ENCODE peak calls at places on chromosomes 4 and X, in eight cellular contexts. One of them, this sample, is unnamed.

GRCh38 chr4:21469438-21470032 is 479.0 kb downstream of the KCNIP4 start:
- DNase-seq in AG04450: no peak
- DNase-seq in GM23248: peak
- DNase-seq in ascending aorta: no peak
- DNase-seq in AG09309: peak
- DNase-seq in cardiac fibroblast: peak
- DNase-seq in BJ: no peak
- DNase-seq in choroid plexus epithelial cell: peak
- DNase-seq in this sample: no peak

GRCh38 chr4:73705056-73705432 is 35.3 kb upstream of the CXCL8 start:
- DNase-seq in choroid plexus epithelial cell: peak
- DNase-seq in BJ: no peak
- DNase-seq in AG09309: no peak
- DNase-seq in GM23248: peak
- DNase-seq in cardiac fibroblast: no peak
- DNase-seq in ascending aorta: no peak
- DNase-seq in AG04450: no peak
- DNase-seq in this sample: no peak

GRCh38 chrX:68989865-68990606 is 161.2 kb downstream of the EFNB1 start:
- DNase-seq in AG04450: peak
- DNase-seq in GM23248: peak
- DNase-seq in choroid plexus epithelial cell: peak
- DNase-seq in BJ: peak
- DNase-seq in AG09309: peak
- DNase-seq in cardiac fibroblast: peak
- DNase-seq in ascending aorta: peak
- DNase-seq in this sample: peak

GRCh38 chr4:52728877-52729276 is 22.3 kb downstream of the ERVMER34-1 start:
- DNase-seq in cardiac fibroblast: no peak
- DNase-seq in choroid plexus epithelial cell: no peak
- DNase-seq in ascending aorta: no peak
- DNase-seq in GM23248: no peak
- DNase-seq in AG04450: no peak
- DNase-seq in BJ: no peak
- DNase-seq in AG09309: no peak
- DNase-seq in this sample: no peak

GRCh38 chr4:185803015-185803414 is 9.0 kb downstream of the SORBS2 start:
- DNase-seq in choroid plexus epithelial cell: no peak
- DNase-seq in ascending aorta: no peak
- DNase-seq in AG09309: no peak
- DNase-seq in GM23248: no peak
- DNase-seq in cardiac fibroblast: no peak
- DNase-seq in AG04450: no peak
- DNase-seq in BJ: no peak
- DNase-seq in this sample: no peak

GRCh38 chr4:48193921-48194320 is 59.9 kb upstream of the TXK start:
- DNase-seq in cardiac fibroblast: no peak
- DNase-seq in choroid plexus epithelial cell: no peak
- DNase-seq in ascending aorta: no peak
- DNase-seq in AG04450: no peak
- DNase-seq in GM23248: no peak
- DNase-seq in AG09309: no peak
- DNase-seq in BJ: no peak
- DNase-seq in this sample: no peak

GRCh38 chrX:45903781-45904201 is 641.4 kb downstream of the ZNF674 start:
- DNase-seq in AG09309: no peak
- DNase-seq in GM23248: no peak
- DNase-seq in ascending aorta: no peak
- DNase-seq in BJ: no peak
- DNase-seq in cardiac fibroblast: no peak
- DNase-seq in choroid plexus epithelial cell: no peak
- DNase-seq in AG04450: no peak
- DNase-seq in this sample: no peak

GRCh38 chr4:7798215-7798995 is 141.3 kb downstream of the AFAP1 start:
- DNase-seq in BJ: no peak
- DNase-seq in AG09309: no peak
- DNase-seq in choroid plexus epithelial cell: peak
- DNase-seq in cardiac fibroblast: no peak
- DNase-seq in AG04450: no peak
- DNase-seq in GM23248: peak
- DNase-seq in ascending aorta: no peak
- DNase-seq in this sample: peak

GRCh38 chr4:176883681-176884418 is 91.1 kb upstream of the VEGFC start:
- DNase-seq in BJ: peak
- DNase-seq in GM23248: peak
- DNase-seq in cardiac fibroblast: peak
- DNase-seq in AG09309: peak
- DNase-seq in ascending aorta: no peak
- DNase-seq in choroid plexus epithelial cell: peak
- DNase-seq in AG04450: peak
- DNase-seq in this sample: peak

GRCh38 chrX:102723456-102723855 is 2.9 kb downstream of the GPRASP3 start:
- DNase-seq in GM23248: no peak
- DNase-seq in choroid plexus epithelial cell: no peak
- DNase-seq in cardiac fibroblast: no peak
- DNase-seq in ascending aorta: no peak
- DNase-seq in AG04450: no peak
- DNase-seq in BJ: no peak
- DNase-seq in AG09309: no peak
- DNase-seq in this sample: no peak

GRCh38 chr4:108272046-108272445 is 103.3 kb upstream of the LEF1 start:
- DNase-seq in ascending aorta: no peak
- DNase-seq in GM23248: no peak
- DNase-seq in BJ: no peak
- DNase-seq in AG04450: no peak
- DNase-seq in choroid plexus epithelial cell: peak
- DNase-seq in cardiac fibroblast: no peak
- DNase-seq in AG09309: no peak
- DNase-seq in this sample: no peak

GRCh38 chr4:87073570-87074470 is 139.0 kb downstream of the AFF1 start:
- DNase-seq in AG09309: no peak
- DNase-seq in cardiac fibroblast: peak
- DNase-seq in BJ: no peak
- DNase-seq in choroid plexus epithelial cell: no peak
- DNase-seq in ascending aorta: no peak
- DNase-seq in AG04450: no peak
- DNase-seq in GM23248: no peak
- DNase-seq in this sample: no peak

GRCh38 chr4:40843696-40844095 is 93.9 kb downstream of the NSUN7 start:
- DNase-seq in GM23248: no peak
- DNase-seq in cardiac fibroblast: no peak
- DNase-seq in BJ: no peak
- DNase-seq in AG09309: no peak
- DNase-seq in choroid plexus epithelial cell: no peak
- DNase-seq in AG04450: no peak
- DNase-seq in ascending aorta: no peak
- DNase-seq in this sample: no peak

GRCh38 chr4:113260671-113261070 is 211.2 kb downstream of the ANK2 start:
- DNase-seq in ascending aorta: no peak
- DNase-seq in AG04450: no peak
- DNase-seq in BJ: no peak
- DNase-seq in GM23248: peak
- DNase-seq in cardiac fibroblast: peak
- DNase-seq in choroid plexus epithelial cell: no peak
- DNase-seq in AG09309: no peak
- DNase-seq in this sample: no peak

GRCh38 chr4:87058272-87059073 is 123.7 kb downstream of the AFF1 start:
- DNase-seq in AG04450: no peak
- DNase-seq in BJ: no peak
- DNase-seq in cardiac fibroblast: no peak
- DNase-seq in GM23248: peak
- DNase-seq in AG09309: no peak
- DNase-seq in ascending aorta: no peak
- DNase-seq in choroid plexus epithelial cell: peak
- DNase-seq in this sample: no peak

GRCh38 chr4:7852568-7853185 is 87.0 kb downstream of the AFAP1 start:
- DNase-seq in choroid plexus epithelial cell: peak
- DNase-seq in AG04450: no peak
- DNase-seq in BJ: no peak
- DNase-seq in ascending aorta: no peak
- DNase-seq in AG09309: no peak
- DNase-seq in cardiac fibroblast: peak
- DNase-seq in GM23248: no peak
- DNase-seq in this sample: no peak

GRCh38 chr4:119728692-119729593 is 100.3 kb upstream of the PDE5A start:
- DNase-seq in GM23248: no peak
- DNase-seq in AG09309: no peak
- DNase-seq in cardiac fibroblast: no peak
- DNase-seq in choroid plexus epithelial cell: peak
- DNase-seq in AG04450: no peak
- DNase-seq in ascending aorta: no peak
- DNase-seq in BJ: no peak
- DNase-seq in this sample: no peak

GRCh38 chr4:102222838-102223237 is 122.4 kb downstream of the SLC39A8 start:
- DNase-seq in AG09309: no peak
- DNase-seq in ascending aorta: no peak
- DNase-seq in BJ: no peak
- DNase-seq in GM23248: no peak
- DNase-seq in AG04450: no peak
- DNase-seq in cardiac fibroblast: no peak
- DNase-seq in choroid plexus epithelial cell: no peak
- DNase-seq in this sample: no peak

GRCh38 chrX:142156567-142156966 is 48.5 kb downstream of the MAGEC2 start:
- DNase-seq in choroid plexus epithelial cell: no peak
- DNase-seq in GM23248: no peak
- DNase-seq in AG09309: no peak
- DNase-seq in cardiac fibroblast: no peak
- DNase-seq in ascending aorta: no peak
- DNase-seq in BJ: no peak
- DNase-seq in AG04450: no peak
- DNase-seq in this sample: no peak

GRCh38 chr4:6464842-6465588 is 7.4 kb downstream of the PPP2R2C start:
- DNase-seq in ascending aorta: no peak
- DNase-seq in BJ: no peak
- DNase-seq in AG04450: no peak
- DNase-seq in choroid plexus epithelial cell: no peak
- DNase-seq in AG09309: no peak
- DNase-seq in cardiac fibroblast: no peak
- DNase-seq in GM23248: no peak
- DNase-seq in this sample: no peak

DNA sequence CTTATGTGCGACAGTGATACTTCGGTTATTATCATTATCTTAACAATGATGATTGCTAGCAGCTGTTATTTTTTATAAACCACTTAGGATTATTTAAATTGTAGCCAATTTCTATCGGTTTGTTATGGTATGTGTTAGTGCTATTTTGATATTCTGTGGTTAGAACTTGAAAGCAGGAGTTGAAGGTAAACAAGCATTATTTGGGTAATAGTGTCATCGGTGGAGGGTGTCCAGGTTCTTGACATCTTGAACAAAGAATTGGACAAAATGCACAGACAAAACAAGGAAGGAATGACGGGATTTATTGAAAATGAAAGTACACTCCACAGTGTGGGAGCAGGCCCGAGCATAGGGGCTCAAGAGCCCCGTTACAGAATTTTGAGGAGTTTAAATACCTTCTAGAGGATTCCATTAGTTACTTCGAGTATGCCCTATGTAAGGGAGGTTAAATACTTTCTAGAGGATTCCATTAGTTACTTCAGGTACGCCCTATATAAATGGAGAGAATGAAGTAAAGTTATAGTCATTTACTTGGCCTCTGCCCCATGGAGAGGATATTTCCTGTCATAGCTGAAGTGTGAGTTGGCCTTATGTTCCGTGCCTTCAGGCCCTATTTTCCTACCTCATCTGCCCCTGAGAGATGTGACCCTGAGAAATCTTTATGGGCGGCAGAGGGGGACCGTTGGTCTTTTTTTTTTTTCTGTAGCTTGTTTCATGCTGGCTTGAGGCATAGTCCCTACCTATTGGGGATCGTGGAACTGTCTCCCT is 13.1 kb downstream of the MOB1B start:
- DNase-seq in ascending aorta: no peak
- DNase-seq in cardiac fibroblast: no peak
- DNase-seq in GM23248: peak
- DNase-seq in choroid plexus epithelial cell: peak
- DNase-seq in AG09309: no peak
- DNase-seq in BJ: no peak
- DNase-seq in AG04450: no peak
- DNase-seq in this sample: no peak
- H3K4me3 ChIP-seq in ascending aorta: no peak
- H3K4me3 ChIP-seq in cardiac fibroblast: no peak
- H3K4me3 ChIP-seq in GM23248: peak
- H3K4me3 ChIP-seq in choroid plexus epithelial cell: no peak
- H3K4me3 ChIP-seq in AG09309: no peak
- H3K4me3 ChIP-seq in BJ: no peak
- H3K4me3 ChIP-seq in AG04450: peak
- H3K4me3 ChIP-seq in this sample: peak

DNA sequence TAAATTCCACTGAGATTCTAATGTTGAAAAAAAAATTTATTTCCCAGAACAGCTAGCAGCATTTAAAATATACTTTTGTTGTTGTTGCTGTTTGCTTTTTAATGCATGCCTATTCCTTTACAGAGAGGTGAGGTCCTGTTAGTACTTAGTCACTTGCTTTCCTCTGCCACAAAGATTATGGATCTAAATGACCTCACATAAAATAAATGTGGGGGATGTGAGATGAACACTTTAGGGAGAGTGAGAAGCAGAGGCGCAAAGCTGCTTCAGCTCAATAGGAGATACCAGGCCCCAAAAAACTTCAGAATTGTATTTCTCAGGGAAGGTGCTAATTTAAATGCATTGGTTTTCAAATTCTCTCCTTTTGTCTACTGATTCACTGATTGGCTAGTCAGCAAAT is 4.0 kb downstream of the LDB2 start:
- DNase-seq in ascending aorta: no peak
- DNase-seq in choroid plexus epithelial cell: no peak
- DNase-seq in cardiac fibroblast: no peak
- DNase-seq in BJ: no peak
- DNase-seq in GM23248: peak
- DNase-seq in AG04450: no peak
- DNase-seq in AG09309: no peak
- DNase-seq in this sample: no peak
- H3K4me3 ChIP-seq in ascending aorta: no peak
- H3K4me3 ChIP-seq in choroid plexus epithelial cell: no peak
- H3K4me3 ChIP-seq in cardiac fibroblast: no peak
- H3K4me3 ChIP-seq in BJ: no peak
- H3K4me3 ChIP-seq in GM23248: peak
- H3K4me3 ChIP-seq in AG04450: no peak
- H3K4me3 ChIP-seq in AG09309: no peak
- H3K4me3 ChIP-seq in this sample: peak

DNA sequence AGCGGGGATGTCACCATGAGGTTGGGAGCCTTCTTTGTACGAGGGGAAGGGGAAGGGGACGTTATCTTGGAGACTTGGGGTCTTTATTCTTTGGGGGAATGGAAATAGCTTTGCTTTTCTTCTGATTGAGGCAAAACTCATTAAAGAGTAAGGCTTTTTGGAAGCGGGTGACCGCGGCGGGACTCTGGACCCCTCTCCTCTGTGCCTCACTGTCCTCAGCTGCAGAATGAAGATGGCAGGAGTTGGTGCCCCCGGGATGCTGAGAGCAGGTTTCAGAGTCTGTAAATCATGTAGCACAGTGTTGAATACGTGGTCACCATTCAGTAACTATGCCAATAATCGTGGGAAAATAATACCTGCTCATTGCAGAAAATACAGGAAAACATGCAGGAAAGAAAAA is 32.1 kb downstream of the HTT-AS start:
- DNase-seq in choroid plexus epithelial cell: no peak
- DNase-seq in AG04450: no peak
- DNase-seq in cardiac fibroblast: no peak
- DNase-seq in GM23248: no peak
- DNase-seq in BJ: no peak
- DNase-seq in ascending aorta: peak
- DNase-seq in AG09309: no peak
- DNase-seq in this sample: peak
- H3K4me3 ChIP-seq in choroid plexus epithelial cell: no peak
- H3K4me3 ChIP-seq in AG04450: no peak
- H3K4me3 ChIP-seq in cardiac fibroblast: peak
- H3K4me3 ChIP-seq in GM23248: peak
- H3K4me3 ChIP-seq in BJ: no peak
- H3K4me3 ChIP-seq in ascending aorta: peak
- H3K4me3 ChIP-seq in AG09309: peak
- H3K4me3 ChIP-seq in this sample: peak

GRCh38 chrX:109847257-109848187 is 114.5 kb upstream of the ACSL4 start:
- DNase-seq in AG09309: peak
- DNase-seq in choroid plexus epithelial cell: peak
- DNase-seq in AG04450: peak
- DNase-seq in BJ: peak
- DNase-seq in GM23248: peak
- DNase-seq in ascending aorta: no peak
- DNase-seq in cardiac fibroblast: peak
- DNase-seq in this sample: no peak
- H3K4me3 ChIP-seq in AG09309: no peak
- H3K4me3 ChIP-seq in choroid plexus epithelial cell: no peak
- H3K4me3 ChIP-seq in AG04450: no peak
- H3K4me3 ChIP-seq in BJ: no peak
- H3K4me3 ChIP-seq in GM23248: peak
- H3K4me3 ChIP-seq in ascending aorta: no peak
- H3K4me3 ChIP-seq in cardiac fibroblast: no peak
- H3K4me3 ChIP-seq in this sample: peak

This sample was measured in osteoblast.